ENCODE peak calls at places on chromosomes 11 and 22, in eight cellular contexts. R is NB4, K is GM12892, G is body of pancreas, J is HepG2, C is HCT116, W is adrenal gland, T is Peyer's patch. H is an unnamed sample.

GRCh38 chr11:1339066-1339675 is 29.7 kb upstream of the TOLLIP start:
- DNase-seq in R (no peak), K (no peak), G (no peak), J (no peak), C (no peak), W (no peak), T (no peak), H (no peak)

GRCh38 chr11:100890779-100891178 is 203.7 kb downstream of the ARHGAP42 start:
- DNase-seq in R (no peak), K (no peak), G (no peak), J (no peak), C (no peak), W (no peak), T (no peak), H (no peak)

GRCh38 chr11:69075421-69076128 is 26.8 kb downstream of the TPCN2 start:
- DNase-seq in R (peak; percentile 35), K (no peak), G (peak; percentile 35), J (no peak), C (peak; percentile 82), W (no peak), T (peak; percentile 80), H (no peak)

GRCh38 chr11:73228268-73229134 is 10.4 kb downstream of the P2RY2 start:
- DNase-seq in R (no peak), K (no peak), G (no peak), J (no peak), C (no peak), W (no peak), T (peak; percentile 26), H (no peak)

GRCh38 chr11:74011360-74012071 is 2.6 kb upstream of the UCP3 start:
- DNase-seq in R (peak; percentile 65), K (no peak), G (no peak), J (no peak), C (no peak), W (no peak), T (peak; percentile 45), H (peak; percentile 99)

GRCh38 chr22:48371391-48371790 is 1456.3 kb downstream of the BRD1 start:
- DNase-seq in R (no peak), K (no peak), G (no peak), J (no peak), C (no peak), W (no peak), T (peak; percentile 19), H (no peak)

GRCh38 chr22:28977481-28977971 is 84.1 kb downstream of the C22orf31 start:
- DNase-seq in R (no peak), K (no peak), G (peak; percentile 22), J (peak; percentile 89), C (peak; percentile 18), W (peak; percentile 24), T (no peak), H (no peak)

GRCh38 chr11:35484435-35484834 is 41.0 kb downstream of the PAMR1 start:
- DNase-seq in R (no peak), K (no peak), G (no peak), J (no peak), C (no peak), W (no peak), T (no peak), H (no peak)

GRCh38 chr11:102293873-102294601 is 23.2 kb upstream of the BIRC3 start:
- DNase-seq in R (peak; percentile 58), K (no peak), G (no peak), J (peak; percentile 54), C (peak; percentile 62), W (peak; percentile 11), T (no peak), H (peak; percentile 13)

GRCh38 chr22:25759825-25760231 is 17.8 kb downstream of the MYO18B start:
- DNase-seq in R (peak; percentile 34), K (no peak), G (peak; percentile 34), J (peak; percentile 83), C (no peak), W (peak; percentile 34), T (no peak), H (no peak)

GRCh38 chr11:7538023-7538422 is 24.2 kb downstream of the PPFIBP2 start:
- DNase-seq in R (no peak), K (no peak), G (no peak), J (no peak), C (no peak), W (no peak), T (no peak), H (no peak)

GRCh38 chr22:46473021-46473779 is 64.2 kb downstream of the CELSR1 start:
- DNase-seq in R (no peak), K (no peak), G (no peak), J (no peak), C (no peak), W (no peak), T (no peak), H (no peak)

GRCh38 chr22:26466196-26466595 is 17.4 kb downstream of the HPS4 start:
- DNase-seq in R (no peak), K (no peak), G (no peak), J (no peak), C (no peak), W (no peak), T (no peak), H (no peak)

GRCh38 chr11:85029964-85030363 is 597.2 kb downstream of the DLG2 start:
- DNase-seq in R (peak; percentile 15), K (no peak), G (no peak), J (peak; percentile 1), C (no peak), W (no peak), T (no peak), H (no peak)

GRCh38 chr11:45543808-45544422 is 121.5 kb downstream of the CHST1 start:
- DNase-seq in R (peak; percentile 54), K (no peak), G (no peak), J (no peak), C (no peak), W (no peak), T (no peak), H (peak; percentile 12)

DNA sequence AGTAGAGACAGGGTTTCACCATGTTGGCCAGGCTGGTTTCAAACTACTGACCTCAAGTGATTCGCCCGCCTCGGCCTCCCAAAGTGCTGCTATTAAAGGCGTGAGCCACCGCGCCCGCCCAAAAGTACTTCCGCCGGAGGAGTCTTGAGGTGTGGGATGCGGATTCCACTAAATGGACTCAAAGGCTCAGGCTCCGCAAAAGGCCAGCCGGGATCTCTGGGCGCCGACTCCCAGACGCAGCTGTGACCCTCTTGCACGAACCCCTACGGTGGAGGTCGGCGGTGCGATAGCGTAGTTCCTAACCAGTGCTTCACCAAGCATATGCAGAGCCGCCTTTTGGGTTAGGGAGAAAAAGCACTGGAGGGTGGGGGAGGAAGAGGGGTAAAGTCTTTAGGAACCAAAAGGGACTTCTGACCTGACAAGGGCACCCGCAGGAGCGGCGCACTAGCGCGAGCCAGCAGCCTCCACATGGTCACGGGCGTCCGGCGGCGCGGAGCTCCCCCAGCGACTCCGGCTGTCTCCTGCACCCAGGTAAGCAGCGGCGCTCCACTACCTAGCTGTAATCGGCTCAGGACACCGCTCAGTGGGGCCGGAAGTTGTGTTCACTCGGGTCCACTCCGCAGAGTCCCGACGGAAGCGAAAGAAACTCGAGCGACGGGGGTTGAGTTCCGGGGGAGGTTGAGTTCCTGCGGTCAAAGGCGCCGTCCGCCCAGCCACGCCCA is at the start of gene MRPL16:
- DNase-seq in R (peak; percentile 95), K (peak; percentile 73), G (peak; percentile 94), J (peak; percentile 87), C (peak; percentile 92), W (peak; percentile 89), T (peak; percentile 96), H (peak; percentile 95)
- TF ChIP-seq POLR2A in R (peak; percentile 84), K (peak; percentile 87), G (peak; percentile 89), J (peak; percentile 92), C (peak; percentile 39), W (no peak), T (peak; percentile 74), H (peak; percentile 79)

DNA sequence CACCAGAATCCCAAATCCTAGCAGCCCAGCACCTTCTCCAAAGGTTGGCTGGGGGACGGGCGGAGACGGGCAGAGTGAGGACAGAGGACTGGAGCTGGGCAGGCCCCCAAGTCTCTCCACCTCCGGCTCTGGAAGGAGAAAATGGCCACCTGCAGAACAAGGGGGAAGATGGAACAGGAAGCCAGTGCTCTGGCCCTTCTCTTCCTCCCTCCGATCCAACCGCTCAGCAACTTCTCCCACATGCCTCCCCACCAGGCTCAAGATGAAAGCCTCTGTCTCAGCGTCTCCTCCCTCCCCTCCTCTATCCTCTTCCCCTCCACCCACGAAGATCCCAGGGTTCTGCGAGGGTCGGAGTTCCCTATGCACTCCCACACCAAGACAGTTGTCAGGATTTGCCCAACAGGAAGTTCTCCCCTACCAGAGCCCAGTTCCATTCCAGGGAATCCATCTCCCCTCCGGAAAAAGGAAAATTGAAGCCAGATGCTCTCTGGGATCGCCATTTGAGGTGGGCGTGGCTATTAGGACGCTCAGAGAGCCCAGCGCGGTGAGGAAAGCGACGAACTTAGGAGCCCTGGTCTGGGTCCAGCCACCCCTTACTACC is 20.0 kb downstream of the ADA2 start:
- DNase-seq in R (no peak), K (no peak), G (no peak), J (no peak), C (no peak), W (peak; percentile 24), T (no peak), H (no peak)
- TF ChIP-seq POLR2A in R (no peak), K (no peak), G (no peak), J (no peak), C (no peak), W (no peak), T (no peak), H (no peak)

DNA sequence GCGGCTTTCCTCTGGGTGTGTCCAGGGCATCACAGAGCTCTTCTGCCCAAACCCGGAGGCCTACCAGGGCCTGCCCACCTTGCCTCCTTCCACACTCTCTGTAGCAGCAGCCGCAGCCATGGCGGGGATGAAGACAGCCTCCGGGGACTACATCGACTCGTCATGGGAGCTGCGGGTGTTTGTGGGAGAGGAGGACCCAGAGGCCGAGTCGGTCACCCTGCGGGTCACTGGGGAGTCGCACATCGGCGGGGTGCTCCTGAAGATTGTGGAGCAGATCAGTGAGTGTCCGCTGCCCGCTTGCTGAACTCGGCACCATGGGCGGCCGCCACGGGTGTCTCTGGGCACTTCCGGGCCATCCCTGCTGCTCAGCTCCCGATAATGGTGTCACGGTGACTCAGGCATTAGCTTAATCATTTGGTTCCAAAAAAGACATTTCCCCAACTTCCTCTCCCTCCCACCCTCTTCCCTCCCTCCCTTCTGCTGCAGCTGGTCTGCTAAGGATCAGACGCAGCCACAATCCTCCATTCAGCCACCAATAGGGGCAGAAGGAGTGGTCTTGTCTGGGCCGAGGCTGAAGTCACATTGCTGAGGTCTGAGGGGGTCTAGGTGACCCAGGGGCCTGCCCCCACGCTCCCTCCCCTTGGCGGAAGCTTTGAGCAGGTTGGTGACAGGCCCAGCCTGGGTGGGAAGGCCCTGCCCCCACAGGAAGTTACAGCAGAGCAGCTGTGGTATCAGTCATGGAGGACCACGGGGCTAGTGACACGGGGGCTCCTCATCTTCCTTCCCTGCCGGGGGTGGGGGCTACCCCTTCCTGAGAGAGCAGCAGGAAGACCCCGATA is 945 bp downstream of the FERMT3 start:
- DNase-seq in R (peak; percentile 95), K (peak; percentile 97), G (peak; percentile 32), J (no peak), C (no peak), W (peak; percentile 64), T (peak; percentile 90), H (peak; percentile 93)
- TF ChIP-seq POLR2A in R (peak; percentile 40), K (peak; percentile 85), G (peak; percentile 27), J (peak; percentile 2), C (no peak), W (no peak), T (no peak), H (peak; percentile 80)

DNA sequence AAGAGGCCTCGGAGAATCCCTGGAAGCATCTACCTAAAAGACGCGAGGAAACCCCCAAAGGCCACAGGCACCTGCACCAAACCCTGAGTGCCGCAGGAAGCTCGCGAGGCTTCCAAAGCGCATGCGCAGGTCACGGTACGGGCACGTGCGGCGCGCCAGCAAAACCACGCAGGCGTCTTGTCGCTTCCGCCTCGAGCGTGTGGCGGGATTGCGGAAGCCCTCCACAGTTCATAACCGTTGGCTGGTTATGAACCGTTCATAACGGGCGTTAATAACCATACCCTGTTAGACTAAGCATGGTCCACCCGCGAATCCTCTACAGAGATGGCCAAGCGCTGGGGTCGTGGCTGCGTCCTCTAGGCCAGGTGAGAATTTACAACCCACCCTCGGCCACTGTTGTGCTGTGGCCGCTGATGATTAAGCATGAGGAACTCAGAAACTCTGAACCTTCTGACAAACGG is 46.4 kb downstream of the MORC2 start:
- DNase-seq in R (peak; percentile 91), K (peak; percentile 47), G (peak; percentile 73), J (no peak), C (no peak), W (peak; percentile 65), T (peak; percentile 83), H (peak; percentile 66)
- TF ChIP-seq POLR2A in R (no peak), K (peak; percentile 26), G (peak; percentile 30), J (no peak), C (no peak), W (no peak), T (no peak), H (peak; percentile 46)